ENCODE peak calls at places on chromosomes 6 and 20, in seven cellular contexts. F is fibroblast of mammary gland, I is astrocyte of the cerebellum, T is right atrium auricular region, L is astrocyte of the spinal cord, W is pancreas, K is MM.1S. G is an unnamed sample.

GRCh38 chr20:32457476-32457986 is 99.4 kb downstream of the ASXL1 start:
- DNase-seq in T (no peak), L (peak), F (peak), W (peak), I (no peak), K (peak), G (peak)

GRCh38 chr6:21190701-21191588 is 402.6 kb upstream of the SOX4 start:
- DNase-seq in I (no peak), F (no peak), K (no peak), W (no peak), T (no peak), L (peak), G (no peak)

GRCh38 chr6:13523826-13524622 is 36.6 kb upstream of the GFOD1 start:
- DNase-seq in I (no peak), K (peak), L (no peak), W (no peak), F (no peak), T (no peak), G (no peak)

GRCh38 chr6:7684843-7685242 is 41.1 kb upstream of the BMP6 start:
- DNase-seq in I (no peak), T (no peak), K (no peak), W (no peak), L (no peak), F (no peak), G (no peak)

GRCh38 chr6:31186052-31186734 is 15.7 kb upstream of the POU5F1 start:
- DNase-seq in L (no peak), I (no peak), T (peak), K (no peak), F (no peak), W (peak), G (peak)

GRCh38 chr6:28269492-28269891 is 2.5 kb downstream of the ZSCAN26 start:
- DNase-seq in L (peak), F (peak), I (peak), T (no peak), W (no peak), K (no peak), G (peak)

GRCh38 chr6:15905488-15906392 is 223.1 kb upstream of the MYLIP start:
- DNase-seq in I (no peak), F (no peak), W (no peak), L (no peak), T (no peak), K (no peak), G (no peak)

GRCh38 chr6:146578054-146578453 is 20.7 kb upstream of the ADGB start:
- DNase-seq in K (no peak), I (no peak), L (peak), W (no peak), F (peak), T (no peak), G (no peak)

GRCh38 chr20:9685011-9685410 is 153.9 kb downstream of the PAK5 start:
- DNase-seq in T (no peak), W (no peak), L (no peak), I (no peak), K (no peak), F (no peak), G (no peak)

GRCh38 chr20:20740595-20740994 is 28.2 kb upstream of the RALGAPA2 start:
- DNase-seq in W (no peak), L (no peak), I (no peak), K (no peak), F (no peak), T (no peak), G (no peak)

GRCh38 chr20:56628015-56628872 is 862 bp upstream of the TFAP2C start:
- DNase-seq in T (no peak), F (no peak), W (no peak), K (peak), L (no peak), I (no peak), G (peak)

GRCh38 chr6:42424906-42425474 is 26.7 kb downstream of the TRERF1 start:
- DNase-seq in K (no peak), W (no peak), T (peak), L (no peak), I (no peak), F (no peak), G (no peak)

GRCh38 chr6:44590471-44590870 is 203.0 kb downstream of the CDC5L start:
- DNase-seq in T (peak), L (no peak), K (no peak), I (no peak), W (no peak), F (no peak), G (no peak)

GRCh38 chr6:20292905-20293304 is 80.6 kb upstream of the MBOAT1 start:
- DNase-seq in T (no peak), W (no peak), K (no peak), F (no peak), L (no peak), I (no peak), G (no peak)

DNA sequence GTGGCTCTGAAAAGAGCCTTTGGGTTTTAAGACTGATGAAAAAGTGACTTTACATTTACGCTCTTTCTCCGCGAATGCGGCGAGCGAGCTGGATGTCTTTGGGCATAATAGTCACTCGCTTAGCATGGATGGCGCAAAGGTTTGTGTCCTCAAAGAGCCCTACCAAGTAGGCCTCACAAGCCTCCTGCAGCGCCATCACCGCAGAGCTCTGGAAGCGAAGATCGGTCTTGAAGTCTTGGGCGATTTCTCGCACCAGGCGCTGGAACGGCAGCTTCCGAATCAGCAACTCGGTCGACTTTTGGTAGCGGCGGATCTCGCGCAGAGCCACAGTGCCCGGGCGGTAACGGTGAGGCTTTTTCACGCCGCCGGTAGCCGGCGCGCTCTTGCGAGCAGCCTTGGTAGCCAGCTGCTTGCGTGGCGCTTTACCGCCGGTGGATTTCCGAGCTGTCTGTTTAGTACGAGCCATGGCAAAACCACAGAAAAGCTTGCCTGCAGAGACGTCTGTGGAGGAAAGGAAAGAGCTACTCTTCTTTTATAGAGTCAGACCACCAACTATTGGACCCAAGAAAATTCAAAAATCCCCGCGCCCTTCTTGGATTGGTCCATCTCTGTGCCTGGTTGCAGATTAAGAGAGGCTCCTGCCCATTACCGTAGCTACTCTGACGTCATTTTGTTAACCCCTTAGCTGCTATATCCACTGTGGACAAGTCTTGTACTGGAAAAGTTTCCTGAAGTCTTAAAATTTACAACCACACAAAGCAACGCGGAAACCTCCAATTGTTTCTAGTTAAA is 55.4 kb upstream of the HFE start:
- DNase-seq in T (peak), K (peak), W (peak), F (peak), I (peak), L (peak), G (peak)
- TF ChIP-seq CTCF in T (peak), K (peak), W (no peak), F (no peak), I (peak), L (peak), G (peak)

GRCh38 chr6:129606664-129607063 is 103.3 kb downstream of the ARHGAP18 start:
- DNase-seq in W (no peak), L (peak), I (no peak), T (no peak), K (peak), F (peak), G (no peak)
- H3K4me3 ChIP-seq in W (no peak), L (no peak), I (no peak), T (no peak), K (peak), F (no peak), G (no peak)

DNA sequence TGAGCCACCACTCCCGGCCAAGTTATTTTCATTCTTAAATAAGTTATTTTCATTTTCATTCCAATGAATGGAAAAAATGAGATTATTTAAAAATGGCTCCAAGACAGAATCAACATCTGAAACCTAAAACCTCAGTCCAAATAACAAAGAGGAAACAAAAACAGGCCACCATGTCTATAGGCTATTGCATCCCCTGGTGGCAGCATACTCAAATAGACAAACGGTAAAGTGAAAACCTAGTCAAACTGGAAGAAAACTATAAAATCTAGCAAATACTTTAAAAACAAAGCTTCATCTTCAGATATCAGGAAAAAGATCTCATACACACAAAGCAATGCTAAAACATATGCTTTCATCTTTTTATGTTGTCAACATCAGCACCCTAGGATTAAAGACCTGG is 20.9 kb downstream of the IL17A start:
- DNase-seq in W (no peak), T (no peak), F (no peak), K (peak), L (no peak), I (no peak), G (no peak)
- TF ChIP-seq CTCF in W (no peak), T (no peak), F (no peak), K (peak), L (no peak), I (no peak), G (no peak)

DNA sequence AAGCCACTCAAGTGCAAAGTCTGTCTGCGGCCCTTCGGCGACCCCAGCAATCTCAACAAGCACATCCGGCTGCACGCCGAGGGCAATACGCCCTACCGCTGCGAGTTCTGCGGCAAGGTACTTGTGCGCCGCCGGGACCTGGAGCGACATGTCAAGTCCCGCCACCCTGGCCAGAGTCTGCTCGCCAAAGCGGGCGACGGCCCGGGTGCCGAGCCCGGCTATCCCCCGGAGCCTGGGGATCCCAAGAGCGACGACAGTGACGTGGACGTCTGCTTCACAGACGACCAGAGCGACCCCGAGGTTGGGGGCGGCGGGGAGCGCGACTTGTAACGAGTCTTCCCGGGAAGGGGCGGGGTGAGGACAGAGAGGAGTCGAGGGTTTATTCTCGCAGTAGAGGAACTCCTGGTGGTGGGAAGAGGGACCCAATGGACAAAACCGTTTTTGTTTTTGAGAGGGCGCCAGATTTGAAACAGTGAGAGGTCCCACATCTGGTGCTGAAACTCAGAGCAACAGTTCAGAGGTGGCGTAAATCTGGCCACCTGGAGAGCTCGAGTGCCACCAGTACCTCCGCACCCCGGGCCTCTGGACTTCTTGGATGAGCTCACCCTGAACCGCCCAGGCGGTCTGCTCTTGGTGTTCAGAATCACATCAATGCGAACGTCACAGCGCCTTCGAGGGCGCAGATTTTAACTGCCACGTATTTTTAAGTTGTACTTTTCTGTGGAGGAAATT is 8.0 kb downstream of the PRDM13 start:
- DNase-seq in W (no peak), L (no peak), F (no peak), I (no peak), T (no peak), K (peak), G (no peak)
- H3K4me3 ChIP-seq in W (peak), L (no peak), F (no peak), I (no peak), T (no peak), K (peak), G (peak)

G was measured in cardiac fibroblast.